ENCODE peak calls at places on chromosomes 5 and 9, in eight cellular contexts. One of them, this sample, is unnamed.
A peak's percentile ranks its signal among the peaks of the same experiment; 100 is the strongest.

GRCh38 chr5:133149333-133149732 is 97.5 kb downstream of the HSPA4 start:
- DNase-seq in dorsolateral prefrontal cortex: no peak
- DNase-seq in HFFc6: no peak
- DNase-seq in retina: no peak
- DNase-seq in ELR: no peak
- DNase-seq in RWPE2: no peak
- DNase-seq in stomach: no peak
- DNase-seq in H4: no peak
- DNase-seq in this sample: no peak

GRCh38 chr5:7667216-7667767 is 183.6 kb downstream of the CFAP90 start:
- DNase-seq in retina: no peak
- DNase-seq in HFFc6: no peak
- DNase-seq in RWPE2: no peak
- DNase-seq in dorsolateral prefrontal cortex: no peak
- DNase-seq in H4: no peak
- DNase-seq in ELR: no peak
- DNase-seq in stomach: no peak
- DNase-seq in this sample: no peak

GRCh38 chr9:109975574-109976327 is 195.8 kb downstream of the PALM2AKAP2 start:
- DNase-seq in HFFc6: peak; percentile 59
- DNase-seq in RWPE2: no peak
- DNase-seq in retina: no peak
- DNase-seq in H4: no peak
- DNase-seq in ELR: peak; percentile 25
- DNase-seq in stomach: no peak
- DNase-seq in dorsolateral prefrontal cortex: no peak
- DNase-seq in this sample: no peak

GRCh38 chr9:79611091-79611614 is 39.4 kb downstream of the TLE4 start:
- DNase-seq in ELR: peak; percentile 92
- DNase-seq in RWPE2: no peak
- DNase-seq in retina: peak; percentile 50
- DNase-seq in stomach: no peak
- DNase-seq in HFFc6: peak; percentile 95
- DNase-seq in dorsolateral prefrontal cortex: no peak
- DNase-seq in H4: peak; percentile 90
- DNase-seq in this sample: peak; percentile 10

GRCh38 chr5:141926434-141926833 is 2.8 kb downstream of the DELE1 start:
- DNase-seq in RWPE2: no peak
- DNase-seq in ELR: no peak
- DNase-seq in H4: no peak
- DNase-seq in retina: no peak
- DNase-seq in dorsolateral prefrontal cortex: no peak
- DNase-seq in HFFc6: no peak
- DNase-seq in stomach: no peak
- DNase-seq in this sample: no peak

GRCh38 chr9:100098241-100098886 is 436 bp downstream of the ERP44 start:
- DNase-seq in stomach: peak; percentile 83
- DNase-seq in ELR: peak; percentile 74
- DNase-seq in RWPE2: peak; percentile 81
- DNase-seq in dorsolateral prefrontal cortex: peak; percentile 64
- DNase-seq in H4: peak; percentile 23
- DNase-seq in retina: no peak
- DNase-seq in HFFc6: peak; percentile 47
- DNase-seq in this sample: no peak

GRCh38 chr5:76041863-76042262 is 41.3 kb upstream of the SV2C start:
- DNase-seq in RWPE2: no peak
- DNase-seq in ELR: no peak
- DNase-seq in dorsolateral prefrontal cortex: no peak
- DNase-seq in H4: no peak
- DNase-seq in HFFc6: no peak
- DNase-seq in retina: no peak
- DNase-seq in stomach: no peak
- DNase-seq in this sample: no peak

GRCh38 chr5:160486573-160486972 is 64.9 kb downstream of the PTTG1 start:
- DNase-seq in ELR: no peak
- DNase-seq in HFFc6: no peak
- DNase-seq in RWPE2: no peak
- DNase-seq in dorsolateral prefrontal cortex: no peak
- DNase-seq in H4: no peak
- DNase-seq in retina: no peak
- DNase-seq in stomach: no peak
- DNase-seq in this sample: no peak

GRCh38 chr9:2377135-2377534 is 244.5 kb upstream of the VLDLR start:
- DNase-seq in dorsolateral prefrontal cortex: no peak
- DNase-seq in RWPE2: no peak
- DNase-seq in H4: no peak
- DNase-seq in ELR: no peak
- DNase-seq in retina: no peak
- DNase-seq in stomach: no peak
- DNase-seq in HFFc6: no peak
- DNase-seq in this sample: no peak

GRCh38 chr5:167866797-167867196 is 424.6 kb upstream of the WWC1 start:
- DNase-seq in H4: no peak
- DNase-seq in retina: no peak
- DNase-seq in HFFc6: no peak
- DNase-seq in ELR: no peak
- DNase-seq in dorsolateral prefrontal cortex: no peak
- DNase-seq in RWPE2: no peak
- DNase-seq in stomach: no peak
- DNase-seq in this sample: no peak

GRCh38 chr5:139770722-139771121 is 24.9 kb upstream of the PSD2 start:
- DNase-seq in RWPE2: no peak
- DNase-seq in ELR: no peak
- DNase-seq in H4: no peak
- DNase-seq in dorsolateral prefrontal cortex: no peak
- DNase-seq in retina: no peak
- DNase-seq in HFFc6: no peak
- DNase-seq in stomach: no peak
- DNase-seq in this sample: no peak

GRCh38 chr5:55625913-55626312 is 86.2 kb downstream of the SLC38A9 start:
- DNase-seq in H4: no peak
- DNase-seq in HFFc6: no peak
- DNase-seq in RWPE2: no peak
- DNase-seq in stomach: no peak
- DNase-seq in retina: no peak
- DNase-seq in ELR: no peak
- DNase-seq in dorsolateral prefrontal cortex: no peak
- DNase-seq in this sample: no peak

GRCh38 chr9:81613002-81613750 is 76.2 kb downstream of the TLE1 start:
- DNase-seq in stomach: no peak
- DNase-seq in H4: peak; percentile 57
- DNase-seq in RWPE2: no peak
- DNase-seq in dorsolateral prefrontal cortex: no peak
- DNase-seq in HFFc6: peak; percentile 65
- DNase-seq in retina: no peak
- DNase-seq in ELR: no peak
- DNase-seq in this sample: peak; percentile 86

GRCh38 chr5:9058666-9059065 is 487.2 kb downstream of the SEMA5A start:
- DNase-seq in RWPE2: no peak
- DNase-seq in H4: no peak
- DNase-seq in stomach: no peak
- DNase-seq in HFFc6: no peak
- DNase-seq in retina: no peak
- DNase-seq in dorsolateral prefrontal cortex: no peak
- DNase-seq in ELR: peak; percentile 36
- DNase-seq in this sample: no peak

GRCh38 chr9:119963798-119964372 is 594.6 kb upstream of the BRINP1 start:
- DNase-seq in H4: peak; percentile 89
- DNase-seq in retina: peak; percentile 40
- DNase-seq in stomach: peak; percentile 25
- DNase-seq in dorsolateral prefrontal cortex: no peak
- DNase-seq in HFFc6: peak; percentile 89
- DNase-seq in ELR: peak; percentile 80
- DNase-seq in RWPE2: no peak
- DNase-seq in this sample: peak; percentile 70

GRCh38 chr9:110427497-110428104 is 89.9 kb upstream of the TXNDC8 start:
- DNase-seq in H4: peak; percentile 43
- DNase-seq in stomach: peak; percentile 55
- DNase-seq in ELR: peak; percentile 56
- DNase-seq in retina: peak; percentile 17
- DNase-seq in dorsolateral prefrontal cortex: peak; percentile 36
- DNase-seq in HFFc6: peak; percentile 24
- DNase-seq in RWPE2: no peak
- DNase-seq in this sample: peak; percentile 30

GRCh38 chr5:133847886-133848285 is 120.5 kb downstream of the C5orf15 start:
- DNase-seq in stomach: no peak
- DNase-seq in ELR: no peak
- DNase-seq in HFFc6: no peak
- DNase-seq in dorsolateral prefrontal cortex: no peak
- DNase-seq in H4: no peak
- DNase-seq in retina: no peak
- DNase-seq in RWPE2: peak; percentile 57
- DNase-seq in this sample: no peak

GRCh38 chr9:36987891-36988290 is 46.2 kb downstream of the PAX5 start:
- DNase-seq in H4: no peak
- DNase-seq in retina: peak; percentile 36
- DNase-seq in HFFc6: no peak
- DNase-seq in RWPE2: peak; percentile 48
- DNase-seq in stomach: no peak
- DNase-seq in ELR: peak; percentile 72
- DNase-seq in dorsolateral prefrontal cortex: no peak
- DNase-seq in this sample: no peak

GRCh38 chr9:100222674-100223073 is 123.6 kb downstream of the INVS start:
- DNase-seq in RWPE2: no peak
- DNase-seq in ELR: peak; percentile 64
- DNase-seq in H4: peak; percentile 20
- DNase-seq in HFFc6: peak; percentile 33
- DNase-seq in dorsolateral prefrontal cortex: no peak
- DNase-seq in retina: peak; percentile 33
- DNase-seq in stomach: no peak
- DNase-seq in this sample: peak; percentile 32

GRCh38 chr9:26947736-26948135 is 694 bp upstream of the PLAA start:
- DNase-seq in retina: no peak
- DNase-seq in H4: no peak
- DNase-seq in HFFc6: no peak
- DNase-seq in RWPE2: no peak
- DNase-seq in ELR: peak; percentile 24
- DNase-seq in stomach: no peak
- DNase-seq in dorsolateral prefrontal cortex: peak; percentile 25
- DNase-seq in this sample: no peak

GRCh38 chr5:10214036-10214435 is 35.7 kb downstream of the ATPSCKMT start:
- DNase-seq in HFFc6: no peak
- DNase-seq in ELR: peak; percentile 32
- DNase-seq in dorsolateral prefrontal cortex: no peak
- DNase-seq in H4: no peak
- DNase-seq in RWPE2: no peak
- DNase-seq in stomach: no peak
- DNase-seq in retina: no peak
- DNase-seq in this sample: no peak

GRCh38 chr9:121958530-121958929 is 134.6 kb downstream of the TTLL11 start:
- DNase-seq in retina: no peak
- DNase-seq in H4: no peak
- DNase-seq in dorsolateral prefrontal cortex: no peak
- DNase-seq in stomach: no peak
- DNase-seq in RWPE2: no peak
- DNase-seq in ELR: peak; percentile 58
- DNase-seq in HFFc6: no peak
- DNase-seq in this sample: no peak

GRCh38 chr5:117488976-117489500 is 914.4 kb upstream of the SEMA6A start:
- DNase-seq in ELR: no peak
- DNase-seq in retina: no peak
- DNase-seq in H4: peak; percentile 16
- DNase-seq in dorsolateral prefrontal cortex: no peak
- DNase-seq in RWPE2: no peak
- DNase-seq in stomach: no peak
- DNase-seq in HFFc6: no peak
- DNase-seq in this sample: no peak

GRCh38 chr9:119282476-119283117 is 86.6 kb downstream of the BRINP1 start:
- DNase-seq in ELR: no peak
- DNase-seq in H4: no peak
- DNase-seq in RWPE2: no peak
- DNase-seq in dorsolateral prefrontal cortex: no peak
- DNase-seq in retina: no peak
- DNase-seq in stomach: no peak
- DNase-seq in HFFc6: no peak
- DNase-seq in this sample: no peak

GRCh38 chr9:127089639-127090081 is 32.8 kb downstream of the ANGPTL2 start:
- DNase-seq in HFFc6: no peak
- DNase-seq in RWPE2: no peak
- DNase-seq in stomach: no peak
- DNase-seq in retina: no peak
- DNase-seq in H4: no peak
- DNase-seq in ELR: no peak
- DNase-seq in dorsolateral prefrontal cortex: no peak
- DNase-seq in this sample: no peak

GRCh38 chr5:14061106-14061505 is 82.0 kb upstream of the TRIO start:
- DNase-seq in dorsolateral prefrontal cortex: no peak
- DNase-seq in ELR: no peak
- DNase-seq in HFFc6: no peak
- DNase-seq in H4: no peak
- DNase-seq in retina: no peak
- DNase-seq in stomach: no peak
- DNase-seq in RWPE2: no peak
- DNase-seq in this sample: no peak

GRCh38 chr9:87701931-87702421 is 23.9 kb upstream of the CTSL start:
- DNase-seq in dorsolateral prefrontal cortex: no peak
- DNase-seq in HFFc6: peak; percentile 20
- DNase-seq in ELR: no peak
- DNase-seq in retina: no peak
- DNase-seq in stomach: no peak
- DNase-seq in H4: peak; percentile 64
- DNase-seq in RWPE2: no peak
- DNase-seq in this sample: no peak

GRCh38 chr5:119168401-119168800 is 97.5 kb downstream of the DMXL1 start:
- DNase-seq in dorsolateral prefrontal cortex: no peak
- DNase-seq in RWPE2: no peak
- DNase-seq in stomach: no peak
- DNase-seq in H4: no peak
- DNase-seq in ELR: peak; percentile 65
- DNase-seq in retina: no peak
- DNase-seq in HFFc6: no peak
- DNase-seq in this sample: no peak

GRCh38 chr9:94725293-94725692 is 1.2 kb upstream of the AOPEP start:
- DNase-seq in HFFc6: no peak
- DNase-seq in RWPE2: no peak
- DNase-seq in dorsolateral prefrontal cortex: no peak
- DNase-seq in stomach: no peak
- DNase-seq in ELR: no peak
- DNase-seq in H4: no peak
- DNase-seq in retina: no peak
- DNase-seq in this sample: no peak

GRCh38 chr5:103036601-103037000 is 83.3 kb downstream of the GIN1 start:
- DNase-seq in HFFc6: no peak
- DNase-seq in ELR: no peak
- DNase-seq in stomach: no peak
- DNase-seq in retina: no peak
- DNase-seq in dorsolateral prefrontal cortex: no peak
- DNase-seq in H4: no peak
- DNase-seq in RWPE2: no peak
- DNase-seq in this sample: peak; percentile 14

GRCh38 chr5:142925795-142926194 is 155.6 kb downstream of the ARHGAP26 start:
- DNase-seq in RWPE2: no peak
- DNase-seq in HFFc6: peak; percentile 82
- DNase-seq in retina: no peak
- DNase-seq in H4: peak; percentile 29
- DNase-seq in stomach: no peak
- DNase-seq in dorsolateral prefrontal cortex: no peak
- DNase-seq in ELR: peak; percentile 88
- DNase-seq in this sample: peak; percentile 63

GRCh38 chr9:125435776-125436612 is 174.4 kb downstream of the GAPVD1 start:
- DNase-seq in retina: no peak
- DNase-seq in H4: no peak
- DNase-seq in dorsolateral prefrontal cortex: no peak
- DNase-seq in HFFc6: no peak
- DNase-seq in RWPE2: no peak
- DNase-seq in ELR: no peak
- DNase-seq in stomach: no peak
- DNase-seq in this sample: no peak

GRCh38 chr9:38662763-38663593 is 42.6 kb upstream of the ANKRD18A start:
- DNase-seq in stomach: no peak
- DNase-seq in ELR: no peak
- DNase-seq in RWPE2: no peak
- DNase-seq in HFFc6: no peak
- DNase-seq in retina: no peak
- DNase-seq in dorsolateral prefrontal cortex: peak; percentile 74
- DNase-seq in H4: peak; percentile 10
- DNase-seq in this sample: no peak

GRCh38 chr5:102956599-102956998 is 163.3 kb downstream of the GIN1 start:
- DNase-seq in stomach: no peak
- DNase-seq in H4: no peak
- DNase-seq in RWPE2: no peak
- DNase-seq in ELR: no peak
- DNase-seq in HFFc6: no peak
- DNase-seq in retina: no peak
- DNase-seq in dorsolateral prefrontal cortex: no peak
- DNase-seq in this sample: no peak